ENCODE peak calls at places on chromosome 22, in nine cellular contexts. L is heart right ventricle; M is tibial artery; S is CD4-positive, alpha-beta T cell; E is lung; D is MM.1S; J is upper lobe of left lung; H is mammary epithelial cell; N is CD8-positive, alpha-beta T cell. B is an unnamed sample. For H3K27me3, the result is how much of the 10 kb centered on the place peaks cover.

GRCh38 chr22:28893810-28894209 is 10.4 kb downstream of the ZNRF3 start:
- DNase-seq in H (no peak), M (no peak), L (no peak), J (no peak), D (no peak), N (no peak), S (no peak), E (no peak), B (no peak)

GRCh38 chr22:38317995-38318715 is 922 bp upstream of the CSNK1E start:
- DNase-seq in H (peak), J (no peak), M (peak), S (no peak), L (peak), D (peak), E (peak), N (no peak), B (peak)

GRCh38 chr22:38755155-38755910 is 465 bp downstream of the SUN2 start:
- DNase-seq in H (peak), S (peak), J (peak), N (peak), M (peak), L (peak), E (peak), D (peak), B (peak)

GRCh38 chr22:29031236-29031982 is 30.2 kb downstream of the C22orf31 start:
- DNase-seq in N (no peak), S (no peak), M (peak), D (no peak), E (peak), H (peak), L (peak), J (peak), B (peak)

GRCh38 chr22:20853236-20853660 is 5.4 kb downstream of the PI4KA start:
- DNase-seq in E (no peak), H (no peak), N (no peak), D (no peak), L (no peak), S (no peak), M (no peak), J (no peak), B (no peak)

GRCh38 chr22:19843857-19844422 is 10.7 kb downstream of the GNB1L start:
- DNase-seq in J (peak), M (no peak), D (no peak), N (no peak), E (no peak), S (no peak), H (no peak), L (no peak), B (no peak)

GRCh38 chr22:17388235-17388634 is 19.0 kb downstream of the CECR2 start:
- DNase-seq in E (no peak), L (no peak), D (no peak), H (no peak), S (no peak), J (no peak), N (no peak), M (no peak), B (no peak)

GRCh38 chr22:45317551-45318167 is 7.9 kb downstream of the FAM118A start:
- DNase-seq in E (no peak), H (peak), J (no peak), S (no peak), M (peak), D (no peak), L (peak), N (peak), B (peak)

GRCh38 chr22:38792833-38793232 is 1.1 kb downstream of the DNAL4 start:
- DNase-seq in H (peak), E (no peak), L (no peak), J (no peak), S (no peak), N (no peak), M (no peak), D (no peak), B (no peak)

GRCh38 chr22:40728731-40729189 is 49.5 kb downstream of the MCHR1 start:
- DNase-seq in D (no peak), J (no peak), M (no peak), L (no peak), H (peak), S (peak), N (peak), E (peak), B (no peak)

GRCh38 chr22:44638966-44639739 is 62.9 kb upstream of the PRR5 start:
- DNase-seq in D (no peak), N (no peak), E (no peak), L (no peak), S (no peak), H (no peak), J (peak), M (peak), B (no peak)

GRCh38 chr22:29306830-29307657 is 594 bp downstream of the GAS2L1 start:
- DNase-seq in E (peak), J (peak), M (peak), D (peak), S (no peak), N (no peak), H (peak), L (peak), B (peak)

GRCh38 chr22:41684194-41684593 is 4.5 kb downstream of the SNU13 start:
- DNase-seq in J (no peak), D (no peak), E (no peak), S (no peak), N (no peak), M (no peak), H (no peak), L (no peak), B (no peak)

GRCh38 chr22:29994027-29994715 is 86.1 kb upstream of the HORMAD2 start:
- DNase-seq in M (no peak), J (no peak), H (peak), D (no peak), E (no peak), L (no peak), S (no peak), N (no peak), B (no peak)

GRCh38 chr22:46842606-46843005 is 80.2 kb downstream of the TBC1D22A start:
- DNase-seq in M (no peak), D (no peak), S (no peak), N (no peak), L (no peak), H (peak), E (peak), J (no peak), B (no peak)

GRCh38 chr22:48169227-48169626 is 1406.8 kb downstream of the TBC1D22A start:
- DNase-seq in M (no peak), E (no peak), S (no peak), J (no peak), L (no peak), N (no peak), D (no peak), H (no peak), B (no peak)

DNA sequence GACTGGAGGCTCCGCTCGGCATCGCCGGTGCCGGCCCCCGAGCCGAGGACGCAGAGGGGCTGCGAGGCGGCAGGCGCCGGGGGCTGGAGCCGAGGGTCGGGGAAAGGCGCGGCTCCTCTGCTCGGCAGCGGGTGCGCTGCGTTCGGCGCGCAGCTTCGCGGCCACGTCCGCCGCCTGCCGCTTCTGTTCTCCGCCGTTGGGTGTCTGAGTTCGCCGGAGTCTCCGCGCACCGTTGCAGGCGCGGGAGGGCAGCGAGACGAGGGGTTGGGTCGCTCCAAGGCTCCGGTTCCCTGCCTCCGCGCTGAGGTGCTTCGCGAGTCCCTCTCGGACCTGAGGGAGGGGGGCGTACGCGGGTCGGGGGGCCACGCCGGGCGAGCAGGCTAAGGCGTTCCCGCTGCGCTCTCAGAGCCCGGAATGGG is 350 bp downstream of the MN1 start:
- DNase-seq in N (peak), S (peak), D (no peak), L (peak), H (peak), M (no peak), J (peak), E (no peak), B (no peak)
- H3K27me3 ChIP-seq in N (under half), S (under half), D (under half), L (under half), H (under half), M (under half), J (under half), E (under half), B (under half)

GRCh38 chr22:50471197-50471847 is 3.5 kb downstream of the SBF1 start:
- DNase-seq in L (no peak), S (no peak), D (no peak), J (peak), H (no peak), N (no peak), M (no peak), E (no peak), B (no peak)

GRCh38 chr22:50471962-50472361 is 2.9 kb downstream of the SBF1 start:
- DNase-seq in M (no peak), H (no peak), S (no peak), D (no peak), L (no peak), N (no peak), E (no peak), J (no peak), B (no peak)

GRCh38 chr22:50473855-50474671 is 772 bp downstream of the SBF1 start:
- DNase-seq in E (no peak), M (no peak), D (no peak), L (peak), J (peak), H (peak), S (no peak), N (peak), B (no peak)

GRCh38 chr22:50474711-50475651 is at the start of gene SBF1:
- DNase-seq in L (peak), N (peak), H (peak), D (peak), J (peak), M (peak), S (peak), E (peak), B (peak)

GRCh38 chr22:50473088-50473487 is 1.7 kb downstream of the SBF1 start:
- DNase-seq in S (peak), E (no peak), L (peak), D (peak), N (peak), M (no peak), H (no peak), J (no peak), B (no peak)
- TF ChIP-seq CTCF in S (no peak), E (no peak), L (no peak), D (peak), N (peak), M (no peak), H (peak), J (no peak), B (no peak)

GRCh38 chr22:36722055-36722454 is 18.5 kb upstream of the CACNG2 start:
- DNase-seq in L (no peak), J (no peak), N (no peak), H (no peak), D (no peak), S (no peak), M (no peak), E (no peak), B (no peak)
- H3K27me3 ChIP-seq in L (half or more), J (under half), N (under half), H (under half), D (half or more), S (under half), M (half or more), E (under half), B (under half)

DNA sequence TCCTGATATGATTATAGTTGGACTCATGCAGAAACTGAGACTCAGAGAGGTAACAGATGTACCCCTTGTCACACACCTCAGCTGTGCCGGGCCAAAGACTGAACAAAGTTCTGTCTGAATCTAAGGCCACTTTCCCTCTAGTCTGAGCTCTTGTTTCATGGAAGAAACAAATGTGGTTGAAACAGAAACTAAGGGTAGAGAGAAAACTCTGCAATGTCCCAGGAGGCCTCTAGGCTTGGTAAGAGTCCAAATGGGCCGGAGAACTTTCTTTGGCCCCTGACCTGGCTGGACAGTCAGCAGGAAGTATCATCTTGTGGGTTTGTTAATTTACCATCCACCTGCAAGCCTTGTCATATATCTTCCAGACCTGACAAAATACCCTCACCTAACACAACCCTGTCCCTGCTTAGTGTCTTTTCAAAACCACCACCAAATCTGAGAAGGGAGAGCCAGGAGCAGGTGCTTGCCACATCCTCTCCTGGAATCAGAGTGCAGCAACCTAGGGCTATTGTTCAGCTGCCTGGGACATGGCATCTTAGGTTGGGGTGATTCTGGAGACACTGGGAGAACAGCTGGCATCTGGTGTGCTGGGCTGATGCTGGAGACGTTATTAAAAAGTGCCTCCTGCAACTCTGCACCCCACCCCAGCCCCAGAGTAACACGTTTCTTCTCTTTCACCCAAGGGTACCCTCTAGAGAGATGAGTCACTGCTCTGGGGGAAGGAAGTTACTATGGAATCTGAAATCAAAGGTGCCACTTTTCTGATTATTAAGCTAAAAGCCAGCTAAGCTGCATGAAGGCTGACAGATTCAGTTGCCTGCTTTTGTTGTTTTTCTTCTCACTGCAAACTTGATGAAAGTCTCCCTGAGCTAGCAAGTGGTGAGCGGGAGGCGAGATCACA is 126.3 kb upstream of the TIMP3 start:
- DNase-seq in L (no peak), S (no peak), J (no peak), E (no peak), D (peak), H (no peak), N (no peak), M (no peak), B (no peak)
- TF ChIP-seq CTCF in L (peak), S (no peak), J (no peak), E (no peak), D (no peak), H (no peak), N (no peak), M (no peak), B (no peak)

GRCh38 chr22:35618427-35619223 is 1.5 kb upstream of the MB start:
- DNase-seq in S (no peak), M (no peak), J (no peak), E (no peak), L (no peak), H (no peak), D (no peak), N (no peak), B (no peak)
- H3K27me3 ChIP-seq in S (under half), M (under half), J (under half), E (under half), L (under half), H (under half), D (under half), N (under half), B (under half)

DNA sequence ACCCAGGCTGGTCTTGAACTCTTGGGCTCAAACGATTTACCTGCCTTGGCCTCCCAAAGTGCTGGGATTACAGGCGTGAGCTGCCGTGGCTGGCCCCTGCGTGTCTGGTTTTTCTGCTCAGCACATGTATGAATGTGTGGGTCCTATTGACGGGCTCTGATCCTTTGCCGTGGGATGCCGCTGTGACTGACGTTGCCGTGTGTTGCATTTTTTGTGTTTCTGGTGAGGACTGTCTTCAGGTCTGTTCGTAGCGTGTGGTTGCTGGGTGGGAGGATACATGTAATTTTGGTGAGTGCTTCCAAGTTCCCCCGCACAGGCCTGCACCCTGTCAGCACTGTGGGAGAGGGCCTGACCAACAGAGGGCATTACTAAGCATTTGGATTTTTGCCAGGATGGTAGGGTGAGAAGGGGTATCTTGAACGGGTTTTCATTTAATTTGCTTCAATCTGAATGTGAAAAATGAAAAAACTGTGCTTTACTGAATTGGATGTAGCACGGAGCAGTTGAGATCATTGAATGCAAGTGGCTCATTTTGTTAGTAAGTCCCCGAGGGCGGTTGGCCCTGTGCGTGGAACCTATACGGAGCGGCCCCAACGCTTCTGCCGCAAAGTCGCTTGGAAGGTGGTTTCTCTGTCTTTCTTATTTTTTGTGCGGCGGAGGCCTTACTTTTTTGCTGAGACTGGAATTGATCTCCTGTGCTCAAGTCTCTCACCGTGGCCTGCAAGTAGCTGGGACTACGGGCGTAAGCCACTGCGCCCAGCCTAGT is 8.2 kb downstream of the ZBED4 start:
- DNase-seq in S (no peak), D (no peak), N (no peak), E (no peak), L (no peak), J (no peak), M (no peak), H (no peak), B (no peak)
- TF ChIP-seq CTCF in S (no peak), D (no peak), N (no peak), E (no peak), L (no peak), J (no peak), M (no peak), H (no peak), B (no peak)

GRCh38 chr22:22878211-22878570 is 9.4 kb upstream of the IGLL5 start:
- DNase-seq in N (no peak), L (no peak), S (no peak), D (no peak), H (no peak), M (no peak), E (no peak), J (no peak), B (no peak)
- H3K27me3 ChIP-seq in N (under half), L (under half), S (under half), D (under half), H (under half), M (under half), E (under half), J (under half), B (under half)

GRCh38 chr22:31348766-31349165 is 2.6 kb upstream of the PATZ1 start:
- DNase-seq in D (no peak), S (no peak), H (no peak), E (no peak), L (no peak), N (no peak), M (no peak), J (no peak), B (no peak)

GRCh38 chr22:31346255-31346732 is at the start of gene PATZ1:
- DNase-seq in J (no peak), M (peak), E (peak), N (peak), L (no peak), S (peak), D (peak), H (peak), B (peak)

GRCh38 chr22:31345331-31346254 is 553 bp downstream of the PATZ1 start:
- DNase-seq in M (peak), L (peak), D (peak), E (peak), J (peak), N (peak), S (peak), H (peak), B (peak)

GRCh38 chr22:31346733-31347250 is 646 bp upstream of the PATZ1 start:
- DNase-seq in J (peak), D (no peak), L (peak), H (peak), M (peak), S (no peak), E (peak), N (peak), B (peak)

DNA sequence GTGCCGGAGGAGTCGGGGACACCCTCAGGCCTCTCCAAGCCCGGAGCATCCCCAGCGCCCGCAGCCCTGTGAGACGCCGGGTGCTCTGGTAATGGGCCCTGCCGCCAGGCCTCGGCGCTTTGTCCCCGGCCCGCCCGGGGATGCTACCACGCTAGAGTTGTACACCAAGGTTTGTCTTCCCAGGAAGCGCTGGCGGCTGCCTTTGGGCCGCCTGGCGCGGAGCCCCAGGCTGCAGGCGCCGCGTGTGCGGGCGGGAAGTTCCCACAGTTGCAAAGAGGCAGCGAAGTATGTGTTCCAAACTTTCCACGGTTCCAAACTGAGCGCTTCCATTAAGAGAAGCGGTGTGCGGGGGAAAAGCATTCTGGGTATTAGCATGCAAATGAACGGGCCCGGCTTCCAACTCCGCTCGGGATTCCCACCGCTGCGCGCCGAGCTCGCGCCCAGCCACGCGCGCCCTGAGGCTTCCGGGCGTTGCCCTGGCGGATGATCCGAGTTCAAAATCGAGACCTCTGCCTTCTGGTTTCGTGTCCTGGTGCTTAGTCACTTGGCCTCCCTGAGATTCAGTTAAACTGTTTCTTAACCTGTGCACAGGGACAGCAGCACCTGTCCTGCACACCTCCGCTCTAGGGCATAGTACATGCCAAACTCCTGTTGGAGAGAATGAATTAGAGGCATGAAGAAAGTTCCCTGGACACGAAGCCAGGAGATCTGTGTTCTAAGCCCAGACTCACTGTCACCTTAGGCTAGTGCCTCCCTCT is 1.3 kb upstream of the PATZ1 start:
- DNase-seq in S (peak), E (peak), J (peak), L (peak), M (peak), H (peak), D (peak), N (peak), B (peak)
- TF ChIP-seq CTCF in S (no peak), E (no peak), J (no peak), L (no peak), M (no peak), H (no peak), D (no peak), N (no peak), B (no peak)

DNA sequence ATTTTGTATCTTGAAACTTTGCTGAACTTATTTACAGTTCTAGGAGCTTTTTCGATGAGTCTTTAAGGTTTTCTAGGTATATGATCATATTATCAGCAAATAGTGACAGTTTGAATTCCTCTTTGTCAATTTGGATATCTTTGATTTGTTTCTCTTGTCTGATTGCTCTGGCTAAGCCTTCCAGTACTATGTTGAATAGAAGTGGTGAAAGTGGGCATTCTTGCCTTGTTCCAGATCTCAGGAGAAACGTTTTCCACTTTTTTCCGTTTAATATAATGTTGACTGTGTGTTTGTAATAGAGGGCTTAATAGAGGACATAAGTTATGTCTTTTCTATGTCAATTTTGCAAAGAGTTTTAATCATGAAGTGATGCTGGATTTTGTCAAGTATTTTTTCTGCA is 124.3 kb downstream of the ZNF280B start:
- DNase-seq in E (no peak), J (no peak), L (no peak), D (no peak), S (no peak), N (no peak), H (no peak), M (no peak), B (no peak)
- H3K27me3 ChIP-seq in E (under half), J (under half), L (half or more), D (under half), S (under half), N (under half), H (under half), M (under half), B (under half)

B was measured in uterus.